ENCODE peak calls at places on chromosomes 12 and 14, in four cellular contexts. One of them, this sample, is unnamed.

GRCh38 chr12:76927170-76927784 is 48.5 kb upstream of the CSRP2 start:
- DNase-seq in AG10803: peak
- DNase-seq in dorsolateral prefrontal cortex: no peak
- DNase-seq in iris pigment epithelial cell: peak
- DNase-seq in this sample: peak

GRCh38 chr12:111304642-111305071 is 64.2 kb downstream of the PHETA1 start:
- DNase-seq in AG10803: no peak
- DNase-seq in dorsolateral prefrontal cortex: no peak
- DNase-seq in iris pigment epithelial cell: no peak
- DNase-seq in this sample: no peak

GRCh38 chr12:80778005-80778541 is 61.4 kb downstream of the MYF5 start:
- DNase-seq in dorsolateral prefrontal cortex: no peak
- DNase-seq in AG10803: peak
- DNase-seq in iris pigment epithelial cell: peak
- DNase-seq in this sample: peak

GRCh38 chr12:63889236-63889635 is 44.7 kb downstream of the SRGAP1 start:
- DNase-seq in iris pigment epithelial cell: peak
- DNase-seq in AG10803: peak
- DNase-seq in dorsolateral prefrontal cortex: no peak
- DNase-seq in this sample: no peak

GRCh38 chr14:68363401-68363800 is 429.5 kb downstream of the ZFP36L1 start:
- DNase-seq in iris pigment epithelial cell: no peak
- DNase-seq in AG10803: no peak
- DNase-seq in dorsolateral prefrontal cortex: no peak
- DNase-seq in this sample: no peak

GRCh38 chr12:132761911-132762583 is 415 bp upstream of the ANKLE2 start:
- DNase-seq in dorsolateral prefrontal cortex: peak
- DNase-seq in iris pigment epithelial cell: peak
- DNase-seq in AG10803: peak
- DNase-seq in this sample: peak

GRCh38 chr14:105760691-105761344 is 234.4 kb downstream of the TMEM121 start:
- DNase-seq in AG10803: no peak
- DNase-seq in iris pigment epithelial cell: no peak
- DNase-seq in dorsolateral prefrontal cortex: no peak
- DNase-seq in this sample: no peak

GRCh38 chr14:100443643-100444042 is 120.5 kb downstream of the SLC25A47 start:
- DNase-seq in AG10803: peak
- DNase-seq in dorsolateral prefrontal cortex: no peak
- DNase-seq in iris pigment epithelial cell: peak
- DNase-seq in this sample: no peak

GRCh38 chr12:111444706-111445310 is 39.1 kb downstream of the SH2B3 start:
- DNase-seq in iris pigment epithelial cell: peak
- DNase-seq in dorsolateral prefrontal cortex: peak
- DNase-seq in AG10803: peak
- DNase-seq in this sample: no peak

GRCh38 chr12:127230843-127231260 is 1036.1 kb upstream of the TMEM132C start:
- DNase-seq in AG10803: peak
- DNase-seq in iris pigment epithelial cell: peak
- DNase-seq in dorsolateral prefrontal cortex: no peak
- DNase-seq in this sample: no peak

GRCh38 chr14:64421166-64421565 is 33.0 kb downstream of the MTHFD1 start:
- DNase-seq in AG10803: peak
- DNase-seq in iris pigment epithelial cell: peak
- DNase-seq in dorsolateral prefrontal cortex: no peak
- DNase-seq in this sample: no peak

GRCh38 chr12:92905811-92906554 is 23.1 kb downstream of the EEA1 start:
- DNase-seq in iris pigment epithelial cell: peak
- DNase-seq in dorsolateral prefrontal cortex: no peak
- DNase-seq in AG10803: no peak
- DNase-seq in this sample: no peak

GRCh38 chr14:49892301-49892635 is 614 bp upstream of the ARF6 start:
- DNase-seq in AG10803: peak
- DNase-seq in iris pigment epithelial cell: peak
- DNase-seq in dorsolateral prefrontal cortex: no peak
- DNase-seq in this sample: no peak

GRCh38 chr12:113092478-113093408 is 36.2 kb downstream of the DTX1 start:
- DNase-seq in dorsolateral prefrontal cortex: no peak
- DNase-seq in AG10803: no peak
- DNase-seq in iris pigment epithelial cell: no peak
- DNase-seq in this sample: no peak

GRCh38 chr14:67457782-67458181 is 30.7 kb downstream of the TMEM229B start:
- DNase-seq in dorsolateral prefrontal cortex: no peak
- DNase-seq in iris pigment epithelial cell: peak
- DNase-seq in AG10803: no peak
- DNase-seq in this sample: no peak

This sample was measured in D341Med.